ENCODE peak calls at places on chromosome 9, in seven cellular contexts. O is NCI-H1092; R is NCI-H774; Z is ELR; N is lung microvascular endothelial cell; G is naive thymus-derived CD4-positive, alpha-beta T cell; B is HS-5. T is an unnamed sample.

GRCh38 chr9:117916291-117916690 is 212.1 kb downstream of the TLR4 start:
- DNase-seq in N (peak), R (no peak), O (no peak), B (no peak), G (no peak), Z (no peak), T (no peak)

GRCh38 chr9:91407580-91408275 is 15.9 kb downstream of the NFIL3 start:
- DNase-seq in O (no peak), R (no peak), G (no peak), Z (peak), B (no peak), N (no peak), T (peak)

GRCh38 chr9:78321505-78321904 is 24.6 kb downstream of the PSAT1 start:
- DNase-seq in R (no peak), B (no peak), G (no peak), O (no peak), Z (no peak), N (no peak), T (no peak)

GRCh38 chr9:15416880-15417279 is 5.8 kb upstream of the SNAPC3 start:
- DNase-seq in Z (peak), N (peak), O (peak), G (peak), R (peak), B (no peak), T (peak)

GRCh38 chr9:121604242-121604641 is 47.2 kb upstream of the DAB2IP start:
- DNase-seq in Z (peak), O (no peak), B (no peak), G (no peak), R (no peak), N (peak), T (peak)

GRCh38 chr9:129748249-129748648 is 4.6 kb downstream of the PTGES start:
- DNase-seq in N (no peak), G (no peak), B (no peak), O (no peak), Z (peak), R (no peak), T (no peak)

GRCh38 chr9:4684820-4685219 is 5.5 kb downstream of the CDC37L1 start:
- DNase-seq in Z (no peak), B (no peak), G (no peak), O (no peak), R (no peak), N (no peak), T (no peak)

GRCh38 chr9:35618854-35619799 is 914 bp upstream of the CD72 start:
- DNase-seq in O (no peak), Z (no peak), R (no peak), G (peak), B (no peak), N (no peak), T (no peak)

GRCh38 chr9:73121375-73121935 is 30.2 kb upstream of the ANXA1 start:
- DNase-seq in R (no peak), O (no peak), N (no peak), G (no peak), Z (peak), B (no peak), T (no peak)

GRCh38 chr9:131020388-131020787 is 11.4 kb downstream of the LAMC3 start:
- DNase-seq in O (no peak), B (peak), Z (peak), N (no peak), R (no peak), G (no peak), T (no peak)

GRCh38 chr9:21334603-21334968 is 618 bp downstream of the KLHL9 start:
- DNase-seq in B (no peak), G (no peak), Z (no peak), N (no peak), R (no peak), O (no peak), T (no peak)

GRCh38 chr9:129436751-129437625 is 183.9 kb downstream of the C9orf50 start:
- DNase-seq in R (no peak), B (no peak), G (peak), N (peak), Z (peak), O (no peak), T (no peak)

GRCh38 chr9:88998911-88999310 is 7.6 kb downstream of the S1PR3 start:
- DNase-seq in G (no peak), N (no peak), Z (no peak), R (no peak), O (no peak), B (no peak), T (no peak)

GRCh38 chr9:5909999-5910398 is 19.3 kb downstream of the MLANA start:
- DNase-seq in O (no peak), R (no peak), B (peak), G (no peak), N (no peak), Z (peak), T (peak)

GRCh38 chr9:137241490-137242328 is 622 bp downstream of the TUBB4B start:
- DNase-seq in N (peak), Z (peak), G (peak), O (no peak), R (peak), B (no peak), T (no peak)

GRCh38 chr9:97852001-97852398 is 1.0 kb upstream of the FOXE1 start:
- DNase-seq in N (no peak), G (no peak), B (no peak), O (no peak), R (no peak), Z (no peak), T (no peak)

GRCh38 chr9:104074876-104075275 is 19.2 kb upstream of the SMC2 start:
- DNase-seq in Z (peak), N (no peak), O (no peak), R (no peak), B (peak), G (no peak), T (peak)

GRCh38 chr9:130858734-130859705 is 24.0 kb downstream of the ABL1 start:
- DNase-seq in G (no peak), R (no peak), Z (no peak), O (no peak), N (no peak), B (no peak), T (no peak)

GRCh38 chr9:120931278-120932085 is 4.9 kb upstream of the TRAF1 start:
- DNase-seq in B (no peak), G (peak), N (peak), R (no peak), Z (peak), O (no peak), T (peak)

GRCh38 chr9:90024823-90025222 is 420.0 kb downstream of the GADD45G start:
- DNase-seq in G (no peak), B (no peak), Z (no peak), R (no peak), N (no peak), O (no peak), T (no peak)

GRCh38 chr9:93060746-93061259 is 2.3 kb downstream of the SUSD3 start:
- DNase-seq in Z (peak), O (no peak), G (no peak), N (no peak), B (peak), R (no peak), T (peak)

GRCh38 chr9:31100311-31100710 is 1284.1 kb upstream of the ACO1 start:
- DNase-seq in B (no peak), O (no peak), G (no peak), R (no peak), N (no peak), Z (no peak), T (no peak)

GRCh38 chr9:136881691-136882108 is 4.6 kb upstream of the TRAF2 start:
- DNase-seq in O (no peak), N (peak), B (no peak), Z (no peak), R (no peak), G (peak), T (peak)

GRCh38 chr9:92315456-92315855 is 9.7 kb downstream of the NOL8 start:
- DNase-seq in G (no peak), Z (no peak), B (no peak), O (no peak), N (no peak), R (no peak), T (no peak)

GRCh38 chr9:4080889-4081548 is 218.8 kb downstream of the GLIS3 start:
- DNase-seq in N (no peak), B (no peak), Z (no peak), R (no peak), G (no peak), O (no peak), T (no peak)

GRCh38 chr9:27073841-27074728 is 34.9 kb upstream of the TEK start:
- DNase-seq in Z (no peak), N (no peak), B (no peak), O (no peak), G (no peak), R (no peak), T (no peak)

GRCh38 chr9:94743035-94743954 is 16.8 kb downstream of the AOPEP start:
- DNase-seq in G (no peak), N (peak), B (no peak), R (no peak), O (no peak), Z (no peak), T (no peak)

GRCh38 chr9:12882430-12882829 is 107.6 kb downstream of the LURAP1L start:
- DNase-seq in R (no peak), Z (no peak), N (no peak), O (no peak), B (no peak), G (no peak), T (no peak)

GRCh38 chr9:100066539-100066938 is 32.3 kb downstream of the ERP44 start:
- DNase-seq in O (no peak), R (no peak), G (no peak), Z (no peak), N (no peak), B (no peak), T (no peak)

GRCh38 chr9:113708821-113709713 is 167.0 kb upstream of the ZNF618 start:
- DNase-seq in G (no peak), O (no peak), R (no peak), B (no peak), N (no peak), Z (no peak), T (no peak)

GRCh38 chr9:116250881-116251280 is 97.3 kb downstream of the PAPPA start:
- DNase-seq in O (no peak), B (peak), G (no peak), Z (no peak), R (no peak), N (no peak), T (no peak)